ENCODE peak calls at places on chromosomes 16 and 17, in six cellular contexts. B, N, Q, O, V and U are unnamed samples.

GRCh38 chr17:39151680-39152058 is 232 bp upstream of the PLXDC1 start:
- DNase-seq in B (no peak), N (no peak), Q (no peak), O (no peak), V (no peak), U (no peak)

GRCh38 chr17:74780443-74781238 is 4.5 kb upstream of the NAT9 start:
- DNase-seq in B (no peak), N (no peak), Q (no peak), O (peak; percentile 42), V (no peak), U (peak; percentile 82)

GRCh38 chr16:74757347-74757746 is 17.3 kb downstream of the FA2H start:
- DNase-seq in B (no peak), N (no peak), Q (no peak), O (no peak), V (no peak), U (no peak)

GRCh38 chr16:73011926-73012325 is 36.0 kb downstream of the ZFHX3 start:
- DNase-seq in B (no peak), N (no peak), Q (no peak), O (no peak), V (no peak), U (peak; percentile 35)

GRCh38 chr17:36932383-36933173 is 4.7 kb upstream of the LHX1 start:
- DNase-seq in B (no peak), N (no peak), Q (no peak), O (no peak), V (no peak), U (no peak)

GRCh38 chr16:88062341-88062861 is 111.2 kb downstream of the BANP start:
- DNase-seq in B (peak; percentile 31), N (no peak), Q (peak; percentile 78), O (peak; percentile 62), V (peak; percentile 79), U (no peak)

GRCh38 chr17:30112794-30113193 is 3.8 kb upstream of the NSRP1 start:
- DNase-seq in B (no peak), N (no peak), Q (no peak), O (no peak), V (no peak), U (no peak)

GRCh38 chr17:61129876-61130275 is 269.8 kb upstream of the TBX2 start:
- DNase-seq in B (no peak), N (no peak), Q (peak; percentile 68), O (peak; percentile 53), V (no peak), U (no peak)

GRCh38 chr16:55039931-55040330 is 109.3 kb downstream of the IRX5 start:
- DNase-seq in B (no peak), N (no peak), Q (no peak), O (no peak), V (no peak), U (no peak)

GRCh38 chr17:56679767-56680422 is 86.4 kb downstream of the NOG start:
- DNase-seq in B (no peak), N (no peak), Q (no peak), O (peak; percentile 57), V (peak; percentile 98), U (peak; percentile 53)

GRCh38 chr17:17675925-17676534 is 5.2 kb upstream of the RAI1 start:
- DNase-seq in B (no peak), N (no peak), Q (peak; percentile 52), O (peak; percentile 59), V (no peak), U (peak; percentile 77)

GRCh38 chr17:42399121-42399520 is 10.9 kb upstream of the STAT3 start:
- DNase-seq in B (no peak), N (no peak), Q (no peak), O (no peak), V (no peak), U (no peak)

GRCh38 chr16:58375386-58375785 is 16.9 kb upstream of the GINS3 start:
- DNase-seq in B (no peak), N (no peak), Q (no peak), O (no peak), V (no peak), U (no peak)

GRCh38 chr17:67477687-67478086 is 100.6 kb downstream of the PITPNC1 start:
- DNase-seq in B (no peak), N (no peak), Q (peak; percentile 80), O (no peak), V (no peak), U (no peak)

GRCh38 chr16:88533945-88534641 is 36.1 kb upstream of the ZC3H18 start:
- DNase-seq in B (peak; percentile 75), N (peak; percentile 17), Q (peak; percentile 45), O (peak; percentile 43), V (peak; percentile 19), U (peak; percentile 71)

GRCh38 chr17:67557921-67558320 is 159.8 kb upstream of the NOL11 start:
- DNase-seq in B (no peak), N (no peak), Q (peak; percentile 25), O (peak; percentile 77), V (no peak), U (no peak)

GRCh38 chr17:66655861-66656260 is 179.1 kb upstream of the CACNG5 start:
- DNase-seq in B (no peak), N (no peak), Q (peak; percentile 80), O (peak; percentile 32), V (no peak), U (no peak)

GRCh38 chr17:27079660-27080059 is 214.3 kb upstream of the WSB1 start:
- DNase-seq in B (no peak), N (no peak), Q (no peak), O (no peak), V (no peak), U (no peak)

GRCh38 chr17:19508327-19508867 is 25.3 kb upstream of the SLC47A1 start:
- DNase-seq in B (no peak), N (no peak), Q (no peak), O (no peak), V (no peak), U (peak; percentile 56)

DNA sequence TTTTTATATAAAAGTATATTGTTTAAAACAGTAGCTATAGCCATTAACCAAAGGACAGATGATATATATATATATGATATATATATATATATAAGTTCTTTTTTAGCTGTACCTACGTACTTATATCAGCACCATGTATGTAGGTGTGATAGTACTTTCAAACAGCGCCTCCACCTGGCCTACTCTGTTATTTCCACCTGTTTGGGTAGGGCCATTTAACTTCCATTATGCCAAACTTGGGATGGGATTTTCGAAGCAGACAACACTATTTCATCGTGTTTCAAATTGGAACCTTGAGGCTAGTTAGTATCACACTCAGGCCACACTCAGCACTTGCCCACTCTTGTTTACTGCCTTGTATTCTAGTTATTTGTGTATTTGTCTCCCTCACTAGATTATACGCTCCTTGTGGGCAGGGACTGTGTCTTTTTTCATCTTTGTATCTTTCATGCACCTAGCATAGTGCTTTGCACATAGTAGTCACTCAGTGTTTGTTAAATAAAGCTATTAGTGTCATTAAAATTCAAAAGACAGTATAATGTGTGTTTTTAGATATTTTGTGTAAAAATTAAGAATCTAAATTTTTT is 11.8 kb upstream of the CLTC start:
- DNase-seq in B (no peak), N (no peak), Q (no peak), O (no peak), V (peak; percentile 22), U (peak; percentile 64)
- H3K36me3 ChIP-seq in B (peaks cover 86% of the 10 kb centered on the region), N (peaks cover 46% of the 10 kb centered on the region), Q (peaks cover 16% of the 10 kb centered on the region), O (peaks cover 7% of the 10 kb centered on the region), V (peaks cover 9% of the 10 kb centered on the region), U (peaks cover 3% of the 10 kb centered on the region)

GRCh38 chr17:59238904-59239303 is 18.6 kb downstream of the GDPD1 start:
- DNase-seq in B (no peak), N (no peak), Q (no peak), O (no peak), V (no peak), U (no peak)
- H3K4ac ChIP-seq in B (no peak overlapping the region), N (no peak overlapping the region), Q (no peak overlapping the region), O (no peak overlapping the region), V (no peak overlapping the region), U (no peak overlapping the region)

DNA sequence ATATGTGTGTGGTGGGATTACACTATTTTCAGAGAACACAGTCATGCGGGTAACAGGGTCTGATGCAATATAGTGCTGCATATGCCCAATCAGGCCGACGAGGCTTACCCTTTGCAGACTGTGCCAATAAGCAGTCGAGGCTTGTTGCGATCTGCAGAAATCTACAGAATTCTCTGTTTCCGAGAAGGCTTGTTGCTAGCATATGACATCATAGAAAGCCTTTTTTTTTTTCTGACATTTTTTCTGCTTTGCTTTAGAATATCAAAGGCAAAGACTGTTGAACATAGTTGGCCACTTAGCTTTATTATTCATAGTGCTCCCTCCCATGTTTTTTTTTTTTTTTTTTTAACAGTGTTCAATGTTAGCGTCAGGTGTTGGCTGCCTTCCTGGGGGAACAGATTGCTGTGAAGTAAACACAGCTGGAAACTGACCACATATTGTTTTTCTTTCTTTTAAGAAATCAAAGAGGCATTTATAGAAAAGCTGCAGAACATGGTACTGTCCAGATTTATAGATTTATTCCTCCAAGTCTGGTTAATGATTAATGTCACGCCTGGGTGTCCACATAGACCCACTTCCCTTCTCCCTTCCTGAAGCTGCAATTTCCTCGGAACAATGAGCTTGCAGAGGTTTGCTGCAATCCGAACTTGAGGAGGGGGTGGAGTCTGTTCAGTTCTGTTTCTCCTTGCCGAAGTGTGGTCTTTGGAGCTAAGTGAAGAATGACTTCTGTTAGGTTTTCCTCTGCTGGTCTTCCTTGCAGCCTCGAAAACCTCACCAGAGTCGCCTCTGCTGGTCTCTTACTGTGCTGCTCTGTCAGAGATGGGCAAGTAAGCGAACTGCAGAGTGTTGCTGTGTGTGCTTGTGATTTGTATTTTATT is 87.3 kb downstream of the MAP2K6 start:
- DNase-seq in B (no peak), N (no peak), Q (peak; percentile 90), O (peak; percentile 64), V (no peak), U (peak; percentile 85)
- H3K4me3 ChIP-seq in B (peak overlapping the region; percentile 34), N (no peak overlapping the region), Q (peak overlapping the region; percentile 2), O (peak overlapping the region; percentile 65), V (no peak overlapping the region), U (no peak overlapping the region)

DNA sequence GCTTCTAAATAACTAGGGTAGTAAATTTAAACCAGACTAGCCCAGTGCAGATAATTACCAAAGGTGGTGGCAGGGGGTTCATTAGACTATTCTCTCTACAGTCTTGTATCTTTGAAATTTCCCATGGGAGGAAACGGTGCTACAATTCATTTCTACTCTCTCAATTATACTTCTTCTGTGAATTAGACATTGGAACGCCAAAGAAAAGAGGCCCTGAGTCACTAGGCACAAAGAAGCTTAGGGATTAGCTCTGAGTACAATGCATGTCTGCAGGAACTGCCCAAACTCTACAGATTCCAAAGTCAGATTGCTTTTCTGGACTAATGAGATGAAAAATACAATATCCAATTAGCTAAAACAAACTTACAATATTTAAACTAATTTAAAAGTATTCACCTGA is 30.7 kb upstream of the ARL6IP1 start:
- DNase-seq in B (peak; percentile 70), N (no peak), Q (no peak), O (no peak), V (no peak), U (no peak)
- H3K36me3 ChIP-seq in B (peaks cover 95% of the 10 kb centered on the region), N (peaks cover 90% of the 10 kb centered on the region), Q (peaks cover 54% of the 10 kb centered on the region), O (peaks cover 40% of the 10 kb centered on the region), V (peaks cover 52% of the 10 kb centered on the region), U (peaks cover 18% of the 10 kb centered on the region)